ENCODE peak calls at places on chromosomes 5 and 9, in five cellular contexts. H is progenitor cell of endocrine pancreas; F is colonic mucosa; C is activated CD8-positive, alpha-beta memory T cell treated with anti-CD3 and anti-CD28 coated beads, Interleukin-2, amount 50 U/mL, for 4 hours; I is NCI-H774. Z is an unnamed sample.

GRCh38 chr5:136626531-136626930 is 261.2 kb upstream of the TRPC7 start:
- DNase-seq in H (no peak), I (no peak), F (no peak), C (no peak), Z (no peak)

GRCh38 chr5:59584858-59585846 is 308.4 kb downstream of the PDE4D start:
- DNase-seq in H (no peak), C (no peak), F (peak; percentile 57), I (no peak), Z (no peak)

GRCh38 chr9:96495341-96495740 is 45.4 kb downstream of the HABP4 start:
- DNase-seq in F (no peak), I (no peak), H (no peak), C (no peak), Z (no peak)

GRCh38 chr5:15516486-15516885 is 16.5 kb downstream of the FBXL7 start:
- DNase-seq in H (no peak), I (peak; percentile 13), F (no peak), C (no peak), Z (no peak)

GRCh38 chr9:89911721-89912604 is 307.2 kb downstream of the GADD45G start:
- DNase-seq in I (no peak), F (no peak), H (no peak), C (no peak), Z (no peak)

GRCh38 chr9:83403864-83404263 is 134.3 kb downstream of the FRMD3 start:
- DNase-seq in H (no peak), F (no peak), C (no peak), I (no peak), Z (no peak)

GRCh38 chr5:100424017-100424416 is 111.2 kb upstream of the FAM174A start:
- DNase-seq in H (no peak), F (no peak), I (no peak), C (no peak), Z (no peak)

GRCh38 chr5:95134326-95134725 is 150.6 kb downstream of the MCTP1 start:
- DNase-seq in C (no peak), H (no peak), F (no peak), I (no peak), Z (no peak)

GRCh38 chr9:108664309-108665255 is 191.2 kb downstream of the ACTL7B start:
- DNase-seq in H (no peak), C (no peak), I (no peak), F (peak; percentile 51), Z (no peak)

Z was measured in H1.